ENCODE peak calls at places on chromosomes 4 and X, in six cellular contexts. C is IMR-90, A is K562, G is PC-3, Z is GM12878, E is HCT116. D is an unnamed sample.

GRCh38 chr4:15910150-15910945 is 28.2 kb downstream of the FGFBP1 start:
- DNase-seq in A (no peak), G (no peak), Z (no peak), E (no peak), C (no peak), D (no peak)

GRCh38 chrX:15619053-15619772 is 18.5 kb upstream of the ACE2 start:
- DNase-seq in A (no peak), G (peak; percentile 93), E (peak; percentile 76), C (peak; percentile 2), Z (no peak), D (no peak)

GRCh38 chr4:16118090-16118489 is 34.3 kb upstream of the PROM1 start:
- DNase-seq in Z (no peak), G (no peak), C (no peak), E (no peak), A (no peak), D (no peak)

GRCh38 chrX:40073439-40074054 is 24.2 kb downstream of the BCOR start:
- DNase-seq in Z (no peak), C (no peak), E (no peak), G (no peak), A (no peak), D (no peak)

GRCh38 chrX:17876135-17876534 is 15.0 kb upstream of the RAI2 start:
- DNase-seq in G (peak; percentile 43), A (no peak), E (peak; percentile 2), Z (no peak), C (no peak), D (no peak)

GRCh38 chr4:139593091-139593564 is 37.1 kb upstream of the SETD7 start:
- DNase-seq in E (no peak), G (no peak), C (peak; percentile 92), A (peak; percentile 16), Z (no peak), D (no peak)

GRCh38 chr4:179196511-179196910 is 1754.3 kb upstream of the AGA start:
- DNase-seq in G (peak; percentile 57), C (peak; percentile 56), E (no peak), Z (no peak), A (no peak), D (no peak)

GRCh38 chr4:78337216-78337615 is 214.4 kb upstream of the ANXA3 start:
- DNase-seq in C (no peak), E (no peak), A (no peak), Z (no peak), G (no peak), D (no peak)

GRCh38 chrX:29581223-29581622 is 634.1 kb upstream of the MAGEB2 start:
- DNase-seq in G (no peak), A (no peak), C (no peak), Z (no peak), E (no peak), D (no peak)

GRCh38 chrX:77668391-77669237 is 117.4 kb downstream of the ATRX start:
- DNase-seq in A (no peak), E (no peak), G (peak; percentile 68), Z (no peak), C (peak; percentile 55), D (no peak)

GRCh38 chr4:102637391-102637790 is 123.4 kb downstream of the MANBA start:
- DNase-seq in Z (no peak), A (no peak), E (no peak), G (no peak), C (no peak), D (no peak)

GRCh38 chr4:13694256-13694655 is 66.7 kb upstream of the BOD1L1 start:
- DNase-seq in Z (no peak), C (no peak), E (no peak), G (no peak), A (no peak), D (no peak)

GRCh38 chrX:138504254-138504653 is 207.3 kb downstream of the FGF13 start:
- DNase-seq in A (no peak), Z (no peak), C (no peak), G (no peak), E (no peak), D (no peak)

GRCh38 chrX:33543757-33544156 is 332.4 kb upstream of the DMD start:
- DNase-seq in C (no peak), E (no peak), Z (no peak), A (no peak), G (no peak), D (no peak)

GRCh38 chr4:39823193-39823592 is 125.3 kb downstream of the UBE2K start:
- DNase-seq in G (no peak), E (no peak), A (no peak), Z (no peak), C (peak; percentile 74), D (no peak)

GRCh38 chr4:88791274-88791673 is 93.6 kb upstream of the NAP1L5 start:
- DNase-seq in C (peak; percentile 23), Z (no peak), A (no peak), G (peak; percentile 45), E (peak; percentile 13), D (no peak)

GRCh38 chr4:154973636-154974035 is 192.6 kb downstream of the RBM46 start:
- DNase-seq in A (no peak), Z (no peak), C (no peak), G (no peak), E (no peak), D (no peak)

GRCh38 chrX:149993989-149994388 is 55.7 kb upstream of the EOLA2 start:
- DNase-seq in Z (no peak), E (no peak), A (no peak), C (no peak), G (no peak), D (no peak)

GRCh38 chrX:118523920-118524319 is 28.3 kb downstream of the DOCK11 start:
- DNase-seq in A (no peak), E (no peak), Z (no peak), G (no peak), C (no peak), D (no peak)

GRCh38 chr4:73127839-73128448 is 58.4 kb upstream of the COX18 start:
- DNase-seq in G (peak; percentile 28), C (peak; percentile 5), A (no peak), Z (no peak), E (no peak), D (no peak)

GRCh38 chr4:1627417-1628313 is 56.4 kb downstream of the FAM53A start:
- DNase-seq in A (no peak), E (no peak), C (no peak), Z (no peak), G (no peak), D (no peak)

GRCh38 chr4:15144249-15144966 is 142.1 kb downstream of the CPEB2 start:
- DNase-seq in C (no peak), E (no peak), A (no peak), G (no peak), Z (no peak), D (no peak)

GRCh38 chrX:8042304-8042703 is 115.1 kb upstream of the PNPLA4 start:
- DNase-seq in E (no peak), G (peak; percentile 31), Z (no peak), C (no peak), A (no peak), D (no peak)

GRCh38 chr4:98932539-98932938 is 3.6 kb upstream of the EIF4E start:
- DNase-seq in G (peak; percentile 40), C (peak; percentile 69), Z (no peak), A (no peak), E (no peak), D (no peak)

GRCh38 chr4:30837131-30837539 is 117.0 kb downstream of the PCDH7 start:
- DNase-seq in G (no peak), E (peak; percentile 81), C (peak; percentile 6), A (no peak), Z (no peak), D (no peak)

GRCh38 chr4:123450393-123450792 is 53.8 kb downstream of the SPRY1 start:
- DNase-seq in E (no peak), Z (no peak), G (no peak), A (no peak), C (no peak), D (no peak)
- H3K4me2 ChIP-seq in E (no peak overlapping the region), Z (no peak overlapping the region), G (no peak overlapping the region), A (no peak overlapping the region), C (no peak overlapping the region), D (no peak overlapping the region)

GRCh38 chrX:107493141-107493540 is 43.7 kb downstream of the FRMPD3 start:
- DNase-seq in C (no peak), A (no peak), E (no peak), G (peak; percentile 56), Z (no peak), D (no peak)

DNA sequence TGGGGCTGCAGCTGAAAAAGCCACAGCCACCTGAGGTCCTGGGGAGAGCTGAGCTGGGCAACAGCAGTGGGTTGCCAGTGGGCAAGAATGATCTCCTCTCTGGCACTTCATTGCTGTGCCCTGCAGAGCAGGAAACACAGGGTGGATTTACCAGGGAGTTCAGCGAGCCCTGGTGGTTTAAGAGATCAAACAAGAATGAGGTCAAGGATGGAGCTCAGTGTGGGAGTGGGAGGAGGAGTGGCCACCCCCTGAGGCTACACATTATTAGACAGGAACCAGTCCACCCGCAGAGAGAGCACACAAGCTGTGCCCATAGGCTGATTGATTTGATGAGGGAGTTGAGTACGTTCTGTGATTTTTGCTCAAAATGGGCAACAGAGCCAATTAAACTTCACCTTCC is 47.3 kb downstream of the FRMPD3 start:
- DNase-seq in Z (no peak), E (no peak), G (no peak), C (no peak), A (no peak), D (no peak)
- H3K27me3 ChIP-seq in Z (no peaks in the 10 kb centered on the region), E (no peaks in the 10 kb centered on the region), G (no peaks in the 10 kb centered on the region), C (peaks cover 38% of the 10 kb centered on the region), A (no peaks in the 10 kb centered on the region), D (no peaks in the 10 kb centered on the region)

DNA sequence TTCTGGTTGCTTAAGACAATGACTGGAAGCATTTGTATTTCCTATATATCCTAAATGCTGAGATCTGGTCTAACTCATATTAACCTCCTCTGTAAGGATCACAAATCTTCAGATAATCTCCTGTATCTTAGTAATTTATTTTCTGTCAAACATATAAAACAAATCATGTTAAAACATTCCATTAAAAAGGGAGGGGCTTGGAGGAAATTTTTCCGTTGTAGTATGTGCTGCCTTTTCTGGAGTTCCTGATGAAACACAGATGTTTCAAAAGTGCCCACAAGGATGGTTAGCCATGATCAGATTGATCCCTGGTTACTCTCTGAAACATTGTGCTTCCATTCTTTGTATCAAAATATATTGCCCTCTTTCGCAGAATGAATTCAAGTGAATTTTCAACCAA is 182.1 kb downstream of the TENM3 start:
- DNase-seq in C (no peak), E (no peak), G (no peak), Z (no peak), A (no peak), D (no peak)
- H3K4me2 ChIP-seq in C (no peak overlapping the region), E (no peak overlapping the region), G (no peak overlapping the region), Z (no peak overlapping the region), A (no peak overlapping the region), D (no peak overlapping the region)

GRCh38 chrX:12206413-12206812 is 68.1 kb downstream of the FRMPD4 start:
- DNase-seq in E (no peak), C (no peak), G (peak; percentile 24), Z (no peak), A (no peak), D (no peak)

GRCh38 chrX:12210921-12211320 is 72.6 kb downstream of the FRMPD4 start:
- DNase-seq in G (peak; percentile 84), Z (no peak), C (peak; percentile 31), A (no peak), E (no peak), D (no peak)

DNA sequence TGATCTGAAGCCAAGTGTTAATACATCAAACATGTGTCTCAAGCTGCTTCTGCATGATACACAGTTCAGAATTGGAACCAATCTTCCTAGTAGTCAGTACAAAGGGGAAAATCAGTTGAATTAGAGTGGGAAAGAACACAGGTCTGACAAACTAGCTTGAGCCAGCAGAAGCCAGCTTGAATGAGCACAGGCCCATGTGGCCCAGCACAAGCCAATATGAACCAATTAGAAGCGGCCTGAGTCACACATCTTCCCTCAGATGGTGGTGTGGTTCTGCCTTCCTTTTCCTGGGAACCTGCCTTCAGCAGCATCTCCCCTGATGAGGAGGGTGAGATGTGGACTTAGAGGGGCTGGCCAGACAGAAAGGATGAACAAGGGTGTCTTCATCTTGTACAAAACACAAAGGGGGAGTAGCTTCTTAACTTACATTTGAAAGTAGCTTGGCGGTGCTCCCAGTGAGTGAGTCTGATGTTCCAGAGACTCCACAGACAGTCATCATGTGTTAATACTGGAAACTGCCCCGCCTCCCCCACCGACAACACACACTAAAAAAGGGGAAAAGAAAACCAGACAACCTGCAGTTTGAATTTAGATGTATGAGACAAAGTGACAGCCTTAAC is 72.0 kb downstream of the FRMPD4 start:
- DNase-seq in Z (no peak), G (peak; percentile 84), C (peak; percentile 78), E (no peak), A (no peak), D (no peak)
- H3K27me3 ChIP-seq in Z (no peaks in the 10 kb centered on the region), G (no peaks in the 10 kb centered on the region), C (no peaks in the 10 kb centered on the region), E (no peaks in the 10 kb centered on the region), A (no peaks in the 10 kb centered on the region), D (no peaks in the 10 kb centered on the region)